ENCODE peak calls at places on chromosomes 1 and 21, in four cellular contexts. P is K562, Z is PC-3, R is astrocyte. M is an unnamed sample.
A peak's percentile ranks its signal among the peaks of the same experiment; 100 is the strongest.

GRCh38 chr1:41673355-41673754 is 188.9 kb upstream of the EDN2 start:
- DNase-seq in P (no peak), Z (no peak), R (no peak), M (no peak)

GRCh38 chr1:46036894-46037596 is 95.4 kb downstream of the PIK3R3 start:
- DNase-seq in Z (peak; percentile 91), P (peak; percentile 87), R (peak; percentile 46), M (peak; percentile 11)

GRCh38 chr1:3003941-3004270 is 17.4 kb upstream of the ACTRT2 start:
- DNase-seq in P (no peak), R (no peak), Z (no peak), M (no peak)

GRCh38 chr1:215156232-215156631 is 73.7 kb downstream of the KCNK2 start:
- DNase-seq in R (peak; percentile 53), P (no peak), Z (peak; percentile 34), M (no peak)

GRCh38 chr1:220890582-220890981 is 11.3 kb downstream of the HLX start:
- DNase-seq in R (no peak), Z (no peak), P (no peak), M (no peak)

GRCh38 chr1:109989656-109990653 is 5.4 kb downstream of the AHCYL1 start:
- DNase-seq in R (peak; percentile 46), P (no peak), Z (no peak), M (no peak)

GRCh38 chr1:59025201-59025600 is 241.4 kb upstream of the JUN start:
- DNase-seq in Z (peak; percentile 37), P (no peak), R (peak; percentile 70), M (no peak)

GRCh38 chr1:15214507-15214906 is 32.5 kb upstream of the FHAD1 start:
- DNase-seq in P (no peak), R (no peak), Z (no peak), M (no peak)

GRCh38 chr21:44377922-44378645 is 24.7 kb downstream of the TRPM2 start:
- DNase-seq in P (no peak), R (no peak), Z (no peak), M (no peak)

GRCh38 chr1:54547601-54548388 is at the start of gene ACOT11:
- DNase-seq in R (peak; percentile 39), P (peak; percentile 45), Z (no peak), M (no peak)

GRCh38 chr1:35929730-35930592 is 944 bp upstream of the AGO3 start:
- DNase-seq in P (peak; percentile 58), Z (peak; percentile 54), R (peak; percentile 55), M (no peak)

GRCh38 chr1:37890378-37891014 is 31.1 kb upstream of the MTF1 start:
- DNase-seq in P (peak; percentile 50), Z (peak; percentile 72), R (peak; percentile 16), M (no peak)

GRCh38 chr1:94679336-94680007 is 137.9 kb upstream of the F3 start:
- DNase-seq in Z (no peak), R (peak; percentile 31), P (no peak), M (no peak)

GRCh38 chr1:119613769-119614358 is 34.2 kb downstream of the ZNF697 start:
- DNase-seq in Z (peak; percentile 90), P (peak; percentile 72), R (peak; percentile 59), M (peak; percentile 62)

GRCh38 chr1:170985406-170985805 is 50.1 kb downstream of the MROH9 start:
- DNase-seq in Z (no peak), P (no peak), R (no peak), M (no peak)

GRCh38 chr1:174157157-174157806 is 2.0 kb upstream of the RABGAP1L start:
- DNase-seq in P (no peak), Z (peak; percentile 59), R (no peak), M (no peak)

GRCh38 chr1:11684070-11684469 is 3.1 kb upstream of the MAD2L2 start:
- DNase-seq in R (no peak), Z (no peak), P (no peak), M (no peak)

GRCh38 chr21:31347435-31348032 is 3.5 kb upstream of the TIAM1 start:
- DNase-seq in Z (peak; percentile 84), R (no peak), P (peak; percentile 22), M (no peak)

GRCh38 chr1:228376651-228377631 is 29.7 kb downstream of the TRIM11 start:
- DNase-seq in Z (no peak), P (no peak), R (no peak), M (no peak)

GRCh38 chr1:10059329-10059691 is 26.6 kb downstream of the UBE4B start:
- DNase-seq in P (no peak), R (no peak), Z (no peak), M (no peak)

GRCh38 chr1:177646757-177647730 is 322.8 kb downstream of the SEC16B start:
- DNase-seq in P (no peak), R (no peak), Z (no peak), M (no peak)

GRCh38 chr1:155967410-155968400 is 10.6 kb downstream of the ARHGEF2 start:
- DNase-seq in P (no peak), R (no peak), Z (no peak), M (no peak)

GRCh38 chr1:168512864-168513595 is 30.8 kb downstream of the XCL2 start:
- DNase-seq in P (no peak), R (no peak), Z (no peak), M (no peak)

GRCh38 chr1:230326971-230327891 is 98.9 kb downstream of the PGBD5 start:
- DNase-seq in P (no peak), Z (no peak), R (no peak), M (no peak)

GRCh38 chr1:153869486-153869885 is 53.3 kb downstream of the GATAD2B start:
- DNase-seq in P (no peak), Z (no peak), R (no peak), M (no peak)

GRCh38 chr1:89060091-89060490 is 4.9 kb downstream of the GBP1 start:
- DNase-seq in P (no peak), R (no peak), Z (peak; percentile 11), M (no peak)

GRCh38 chr1:46517010-46517600 is 27.5 kb downstream of the DMBX1 start:
- DNase-seq in P (peak; percentile 73), Z (peak; percentile 91), R (no peak), M (no peak)

GRCh38 chr21:39020751-39021474 is 162.3 kb downstream of the PSMG1 start:
- DNase-seq in R (peak; percentile 67), P (no peak), Z (peak; percentile 14), M (peak; percentile 50)

GRCh38 chr1:232471250-232471649 is 158.7 kb downstream of the SIPA1L2 start:
- DNase-seq in P (no peak), Z (peak; percentile 83), R (no peak), M (no peak)

GRCh38 chr1:9322845-9323244 is 30.2 kb downstream of the SPSB1 start:
- DNase-seq in Z (no peak), R (no peak), P (no peak), M (no peak)

GRCh38 chr21:31252611-31253010 is 91.5 kb downstream of the TIAM1 start:
- DNase-seq in Z (no peak), R (no peak), P (no peak), M (no peak)

DNA sequence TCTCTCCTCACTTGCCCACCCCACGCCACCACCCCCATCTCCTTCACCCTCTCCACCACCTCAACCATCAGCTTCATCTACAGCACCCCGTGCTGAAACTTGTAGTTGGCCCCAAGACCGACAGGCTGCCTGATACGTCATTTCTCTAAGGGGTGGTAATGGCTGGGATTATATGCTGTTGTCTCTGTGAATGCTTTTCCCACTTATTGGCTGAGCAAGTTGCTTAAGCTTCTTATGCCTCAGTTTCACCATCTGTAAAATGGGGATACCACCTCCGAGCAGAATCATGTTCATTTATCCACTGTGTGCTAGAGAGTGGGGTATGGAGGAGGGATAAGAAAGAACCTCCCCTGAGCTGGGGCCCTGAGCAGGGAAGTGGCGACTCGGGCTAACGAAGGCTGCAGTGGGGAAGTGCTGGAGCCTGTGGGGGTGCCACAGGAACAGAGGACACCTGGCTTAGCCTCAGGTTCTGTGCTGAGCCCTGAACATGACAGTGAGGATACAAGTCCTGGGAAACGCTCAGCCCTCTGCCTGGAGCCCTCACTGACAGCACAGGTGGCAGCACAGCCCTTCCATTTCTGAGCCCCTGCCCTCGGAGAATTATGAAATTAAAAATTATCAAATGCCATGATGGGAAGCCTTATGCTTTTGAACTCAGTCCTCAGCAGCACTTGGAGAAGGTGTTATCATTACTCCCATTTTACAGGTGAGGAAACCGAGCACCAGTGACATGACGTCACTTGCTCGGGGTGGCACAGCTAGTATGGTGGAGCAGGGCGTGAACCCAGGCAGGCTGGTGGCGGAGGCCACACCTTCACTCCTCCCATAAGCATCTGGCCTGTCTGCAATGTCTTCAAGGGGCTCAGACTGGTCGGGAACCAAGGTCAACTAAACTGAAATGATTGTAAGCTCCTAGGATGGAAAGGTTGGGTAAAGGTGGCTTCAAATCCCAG is 2.8 kb downstream of the MATN1 start:
- DNase-seq in Z (no peak), R (no peak), P (no peak), M (no peak)
- H3K9ac ChIP-seq in Z (no peak overlapping the region), R (no peak overlapping the region), P (peak overlapping the region; percentile 95), M (no peak overlapping the region)

GRCh38 chr1:226691257-226691656 is 47.8 kb downstream of the ITPKB start:
- DNase-seq in P (no peak), Z (no peak), R (no peak), M (no peak)

GRCh38 chr1:226692067-226692792 is 46.9 kb downstream of the ITPKB start:
- DNase-seq in R (no peak), P (no peak), Z (no peak), M (no peak)

GRCh38 chr1:226688852-226689251 is 50.2 kb downstream of the ITPKB start:
- DNase-seq in R (no peak), Z (no peak), P (no peak), M (no peak)

GRCh38 chr1:226688056-226688748 is 50.9 kb downstream of the ITPKB start:
- DNase-seq in P (no peak), R (no peak), Z (no peak), M (no peak)

DNA sequence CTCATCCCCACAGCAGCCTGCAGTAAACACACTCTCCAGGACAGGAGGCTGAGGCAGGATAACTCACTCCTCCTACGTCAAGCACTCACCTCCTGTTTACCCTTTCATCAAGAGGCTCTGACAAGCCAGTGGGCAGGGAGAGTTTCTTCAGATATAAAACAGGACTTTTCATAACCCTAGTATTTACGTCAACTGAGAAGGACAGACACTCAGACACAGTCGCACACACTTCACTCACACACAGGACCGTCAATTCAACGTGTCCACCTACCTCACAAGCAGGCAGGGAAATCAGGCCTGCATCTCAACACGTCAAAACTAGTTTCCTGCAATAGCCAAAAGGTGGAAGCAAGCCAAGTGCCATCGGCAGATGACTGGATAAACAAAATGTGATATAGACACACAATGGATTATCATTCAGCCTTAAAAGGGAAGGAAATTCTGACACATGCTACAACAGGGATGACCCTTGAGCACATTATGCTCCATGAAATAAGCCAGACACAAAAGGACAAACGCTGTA is 48.6 kb downstream of the ITPKB start:
- DNase-seq in P (no peak), Z (no peak), R (no peak), M (no peak)
- H3K4me1 ChIP-seq in P (no peaks in the 10 kb centered on the region), Z (no peaks in the 10 kb centered on the region), R (no peaks in the 10 kb centered on the region), M (peaks cover 9% of the 10 kb centered on the region)

GRCh38 chr1:24075946-24076345 is 36.0 kb downstream of the MYOM3 start:
- DNase-seq in R (no peak), P (no peak), Z (no peak), M (no peak)
- H3K9ac ChIP-seq in R (no peak overlapping the region), P (no peak overlapping the region), Z (no peak overlapping the region), M (no peak overlapping the region)

GRCh38 chr21:35873441-35873840 is 186.9 kb downstream of the SETD4 start:
- DNase-seq in Z (no peak), P (no peak), R (no peak), M (no peak)
- H3K4me1 ChIP-seq in Z (no peaks in the 10 kb centered on the region), P (no peaks in the 10 kb centered on the region), R (no peaks in the 10 kb centered on the region), M (no peaks in the 10 kb centered on the region)

M was measured in keratinocyte.